ENCODE peak calls at places on chromosomes 16 and 17, in seven cellular contexts. Y is cardiac muscle cell, H is pancreas, U is neural progenitor cell, K is OCI-LY7, R is body of pancreas, I is cardiac fibroblast. T is an unnamed sample.

GRCh38 chr16:24986512-24987303 is 28.5 kb downstream of the ARHGAP17 start:
- DNase-seq in Y (peak), H (no peak), U (no peak), K (no peak), R (peak), I (peak), T (peak)

GRCh38 chr17:31753011-31753410 is 106.0 kb downstream of the COPRS start:
- DNase-seq in Y (no peak), H (no peak), U (no peak), K (no peak), R (no peak), I (no peak), T (no peak)

GRCh38 chr16:86030116-86030515 is 131.2 kb downstream of the IRF8 start:
- DNase-seq in Y (no peak), H (no peak), U (no peak), K (no peak), R (peak), I (no peak), T (no peak)

GRCh38 chr16:87392823-87393679 is 915 bp downstream of the MAP1LC3B start:
- DNase-seq in Y (peak), H (peak), U (peak), K (peak), R (peak), I (peak), T (no peak)

GRCh38 chr17:45857977-45858708 is 13.5 kb downstream of the SPPL2C start:
- DNase-seq in Y (peak), H (no peak), U (peak), K (no peak), R (no peak), I (peak), T (peak)

GRCh38 chr17:34580685-34581445 is 1.5 kb downstream of the TMEM132E start:
- DNase-seq in Y (no peak), H (peak), U (peak), K (no peak), R (no peak), I (no peak), T (no peak)

GRCh38 chr16:14112539-14112856 is 41.4 kb downstream of the MRTFB start:
- DNase-seq in Y (no peak), H (no peak), U (no peak), K (no peak), R (no peak), I (no peak), T (no peak)

GRCh38 chr17:50872710-50873424 is 6.7 kb upstream of the TOB1 start:
- DNase-seq in Y (peak), H (no peak), U (no peak), K (no peak), R (peak), I (peak), T (peak)

GRCh38 chr16:1379054-1379862 is 27.5 kb downstream of the GNPTG start:
- DNase-seq in Y (peak), H (peak), U (peak), K (peak), R (peak), I (peak), T (no peak)

GRCh38 chr17:15161395-15161794 is 103.7 kb downstream of the PMP22 start:
- DNase-seq in Y (no peak), H (peak), U (no peak), K (no peak), R (no peak), I (no peak), T (no peak)

GRCh38 chr16:68492501-68493411 is 44.4 kb upstream of the SMPD3 start:
- DNase-seq in Y (no peak), H (peak), U (no peak), K (peak), R (peak), I (no peak), T (no peak)

GRCh38 chr16:85057212-85057889 is 29.8 kb downstream of the KIAA0513 start:
- DNase-seq in Y (no peak), H (no peak), U (no peak), K (peak), R (peak), I (no peak), T (no peak)

GRCh38 chr17:75457047-75457654 is 716 bp downstream of the TMEM94 start:
- DNase-seq in Y (peak), H (no peak), U (peak), K (peak), R (peak), I (peak), T (no peak)

GRCh38 chr17:32976605-32977004 is 15.0 kb upstream of the SPACA3 start:
- DNase-seq in Y (no peak), H (no peak), U (no peak), K (no peak), R (peak), I (no peak), T (no peak)

GRCh38 chr16:64008131-64008530 is 1113.7 kb downstream of the CDH11 start:
- DNase-seq in Y (no peak), H (no peak), U (no peak), K (no peak), R (no peak), I (no peak), T (no peak)
- TF ChIP-seq CTCF in Y (no peak), H (no peak), U (no peak), K (peak), R (no peak), I (no peak), T (no peak)

GRCh38 chr17:58328195-58329034 is at the start of gene TSPOAP1:
- DNase-seq in Y (no peak), H (peak), U (peak), K (peak), R (no peak), I (no peak), T (no peak)
- H3K4me3 ChIP-seq in Y (no peak), H (no peak), U (peak), K (peak), R (no peak), I (no peak), T (no peak)

GRCh38 chr17:77161953-77162352 is 21.2 kb downstream of the SEC14L1 start:
- DNase-seq in Y (no peak), H (no peak), U (no peak), K (no peak), R (no peak), I (no peak), T (no peak)
- TF ChIP-seq CTCF in Y (no peak), H (no peak), U (no peak), K (no peak), R (no peak), I (no peak), T (no peak)

GRCh38 chr17:17819561-17819995 is 17.2 kb downstream of the SREBF1 start:
- DNase-seq in Y (peak), H (peak), U (no peak), K (no peak), R (peak), I (peak), T (peak)
- H3K4me3 ChIP-seq in Y (no peak), H (no peak), U (no peak), K (no peak), R (no peak), I (peak), T (peak)

GRCh38 chr17:80657561-80657960 is 112.9 kb downstream of the RPTOR start:
- DNase-seq in Y (no peak), H (no peak), U (no peak), K (no peak), R (no peak), I (no peak), T (no peak)
- TF ChIP-seq CTCF in Y (no peak), H (no peak), U (no peak), K (no peak), R (no peak), I (no peak), T (no peak)

DNA sequence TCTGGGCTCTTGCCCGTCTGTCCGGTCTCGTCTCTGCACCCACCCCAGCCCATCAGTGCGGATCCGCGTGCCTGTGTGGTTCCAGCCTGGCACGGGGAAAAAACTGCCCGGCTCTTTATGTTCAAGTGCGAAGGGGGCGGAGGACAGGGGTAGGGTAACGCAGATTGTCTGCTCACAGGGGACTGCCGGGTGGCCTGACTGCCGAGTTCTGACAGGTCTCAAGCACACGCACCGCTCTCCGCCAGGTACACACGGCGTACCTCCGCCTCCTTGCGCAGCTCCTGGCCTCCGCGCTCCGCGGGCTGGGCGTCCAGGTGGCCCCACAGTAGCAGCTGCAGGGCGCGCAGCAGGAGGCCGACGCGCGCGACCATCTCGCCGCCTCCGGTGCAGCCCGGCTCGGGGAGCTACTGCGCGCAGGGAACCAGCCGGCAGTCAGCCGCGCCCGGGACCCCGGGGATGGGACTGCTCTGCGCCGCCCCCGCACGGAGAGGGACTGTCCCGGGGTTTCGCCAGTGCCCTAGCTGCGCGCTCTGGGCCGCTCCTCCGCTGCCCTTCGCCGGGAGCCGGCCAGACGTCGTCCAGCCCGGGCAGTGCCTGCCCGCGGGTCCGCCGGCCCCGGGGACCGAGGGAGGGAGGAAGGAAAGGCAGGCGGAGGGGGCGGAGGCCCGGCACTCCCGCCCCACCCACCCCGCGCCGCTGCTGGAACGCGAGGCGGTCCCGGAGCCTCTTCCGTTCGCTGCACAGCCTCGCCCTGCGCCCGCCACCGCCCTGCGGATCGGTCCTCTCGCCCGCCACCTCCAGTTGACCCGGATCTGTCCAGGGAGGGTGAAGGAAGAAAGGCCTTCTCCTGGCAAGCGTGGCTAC is at the start of gene MMP28:
- DNase-seq in Y (peak), H (peak), U (peak), K (no peak), R (peak), I (peak), T (no peak)
- H3K4me3 ChIP-seq in Y (peak), H (peak), U (peak), K (no peak), R (no peak), I (peak), T (peak)